ENCODE peak calls at places on chromosomes 1 and 21, in seven cellular contexts. I is ureter; O is C1 segment of cervical spinal cord; K is NCI-H460; F is T-helper 9 cell; L is astrocyte of the cerebellum; Z is activated effector memory CD4-positive, alpha-beta T cell treated with anti-CD3 and anti-CD28 coated beads, Interleukin-2, amount 50 U/mL, for 16 hours. C is an unnamed sample.

GRCh38 chr1:170932236-170932635 is 3.1 kb upstream of the MROH9 start:
- DNase-seq in L (no peak), K (no peak), O (no peak), Z (no peak), F (no peak), I (no peak), C (no peak)

GRCh38 chr1:89957063-89957462 is 37.8 kb upstream of the ZNF326 start:
- DNase-seq in L (no peak), Z (no peak), I (no peak), O (no peak), K (no peak), F (no peak), C (no peak)

GRCh38 chr1:113835686-113836290 is 23.5 kb upstream of the RSBN1 start:
- DNase-seq in I (no peak), L (peak), Z (no peak), K (peak), F (no peak), O (no peak), C (no peak)

GRCh38 chr1:179774033-179774432 is 30.9 kb downstream of the FAM163A start:
- DNase-seq in L (no peak), F (no peak), Z (no peak), K (no peak), O (no peak), I (no peak), C (no peak)

GRCh38 chr21:37368536-37369279 is 2.1 kb downstream of the DYRK1A start:
- DNase-seq in Z (no peak), L (no peak), I (no peak), F (no peak), O (no peak), K (no peak), C (peak)

GRCh38 chr1:50735443-50735842 is 224.6 kb downstream of the FAF1 start:
- DNase-seq in F (no peak), I (no peak), K (peak), O (no peak), Z (no peak), L (peak), C (no peak)

GRCh38 chr1:110062612-110063011 is 7.9 kb downstream of the ALX3 start:
- DNase-seq in K (no peak), F (no peak), I (no peak), O (no peak), Z (no peak), L (no peak), C (no peak)

GRCh38 chr1:112242470-112242869 is 153.5 kb upstream of the CTTNBP2NL start:
- DNase-seq in L (no peak), F (no peak), K (no peak), O (no peak), Z (no peak), I (no peak), C (no peak)

GRCh38 chr1:47685763-47686066 is 247.9 kb downstream of the FOXD2 start:
- DNase-seq in I (no peak), K (no peak), O (no peak), L (no peak), F (no peak), Z (no peak), C (no peak)

GRCh38 chr1:114485286-114485685 is 25.7 kb downstream of the TRIM33 start:
- DNase-seq in K (no peak), O (no peak), L (no peak), Z (no peak), I (no peak), F (no peak), C (no peak)

GRCh38 chr21:41973861-41974751 is 20.3 kb upstream of the C2CD2 start:
- DNase-seq in O (no peak), I (peak), Z (peak), K (no peak), F (no peak), L (no peak), C (no peak)

GRCh38 chr1:85465099-85465790 is at the start of gene DDAH1:
- DNase-seq in I (peak), L (peak), K (peak), Z (no peak), F (no peak), O (no peak), C (no peak)

GRCh38 chr1:10508511-10508951 is 33.8 kb downstream of the PEX14 start:
- DNase-seq in F (no peak), I (no peak), L (no peak), Z (no peak), O (no peak), K (no peak), C (no peak)

GRCh38 chr1:172905452-172905851 is 145.3 kb downstream of the TNFSF18 start:
- DNase-seq in O (no peak), F (no peak), I (no peak), L (no peak), Z (no peak), K (no peak), C (no peak)

GRCh38 chr1:222911866-222912265 is 97.0 kb downstream of the DISP1 start:
- DNase-seq in K (no peak), F (no peak), L (no peak), O (no peak), Z (no peak), I (no peak), C (no peak)

GRCh38 chr1:188050250-188050649 is 1221.5 kb downstream of the PLA2G4A start:
- DNase-seq in I (no peak), L (no peak), F (no peak), K (no peak), O (no peak), Z (no peak), C (no peak)

GRCh38 chr1:147073062-147073432 is 99.2 kb downstream of the PRKAB2 start:
- DNase-seq in I (no peak), Z (no peak), F (no peak), O (no peak), L (no peak), K (peak), C (no peak)

GRCh38 chr1:119141020-119141424 is 569 bp upstream of the WARS2 start:
- DNase-seq in Z (peak), I (no peak), O (no peak), F (peak), K (no peak), L (no peak), C (no peak)

C was measured in CD14-positive monocyte.